ENCODE peak calls at places on chromosomes 16 and 17, in seven cellular contexts. S is iris pigment epithelial cell; Z is AG09309; Q is HT-29; T is stimulated activated CD8-positive, alpha-beta memory T cell treated with anti-CD3 and anti-CD28 coated beads, Interleukin-4, amount 100 ng/mL, for 48 hours; X is NCI-H1436 treated with DMSO at 0.1 percent for 48 hours; I is cardiac muscle cell. R is an unnamed sample.

GRCh38 chr16:54282202-54282922 is 4.2 kb downstream of the IRX3 start:
- DNase-seq in Q (peak), T (peak), X (no peak), Z (no peak), I (peak), S (peak), R (peak)

GRCh38 chr17:17844500-17844899 is 7.7 kb upstream of the SREBF1 start:
- DNase-seq in X (no peak), I (no peak), Q (no peak), S (no peak), Z (no peak), T (no peak), R (no peak)

GRCh38 chr17:56558088-56558487 is 35.4 kb upstream of the NOG start:
- DNase-seq in X (no peak), S (no peak), Q (no peak), T (no peak), Z (no peak), I (no peak), R (no peak)

GRCh38 chr16:4660454-4661007 is 32.8 kb upstream of the NUDT16L1 start:
- DNase-seq in T (peak), I (peak), Q (peak), S (peak), X (no peak), Z (no peak), R (peak)

GRCh38 chr17:4087911-4088693 is 54.7 kb downstream of the ZZEF1 start:
- DNase-seq in Z (no peak), T (no peak), S (peak), I (peak), X (no peak), Q (no peak), R (no peak)

GRCh38 chr16:53105565-53105964 is 50.8 kb downstream of the CHD9 start:
- DNase-seq in S (no peak), T (no peak), Z (no peak), X (no peak), Q (no peak), I (no peak), R (no peak)

GRCh38 chr17:75774988-75775668 is 9.5 kb upstream of the UNK start:
- DNase-seq in X (no peak), S (peak), Q (peak), Z (no peak), I (peak), T (no peak), R (peak)

GRCh38 chr17:33234930-33235685 is 58.0 kb downstream of the ASIC2 start:
- DNase-seq in Z (peak), S (peak), X (no peak), T (no peak), Q (no peak), I (peak), R (peak)

R was measured in hepatocyte.